ENCODE peak calls at places on chromosomes 2 and 18, in ten cellular contexts. One of them, this sample, is unnamed.

GRCh38 chr2:174577967-174578589 is 19.5 kb downstream of the WIPF1 start:
- DNase-seq in GM23338: peak
- DNase-seq in HFF-Myc: no peak
- DNase-seq in fibroblast of lung: peak
- DNase-seq in cardiac muscle cell: peak
- DNase-seq in left lung: no peak
- DNase-seq in kidney: no peak
- DNase-seq in Karpas-422: peak
- DNase-seq in astrocyte: peak
- DNase-seq in AG10803: peak
- DNase-seq in this sample: no peak

GRCh38 chr2:2769481-2770431 is 438.7 kb upstream of the MYT1L start:
- DNase-seq in GM23338: no peak
- DNase-seq in HFF-Myc: no peak
- DNase-seq in fibroblast of lung: no peak
- DNase-seq in cardiac muscle cell: peak
- DNase-seq in left lung: no peak
- DNase-seq in kidney: no peak
- DNase-seq in Karpas-422: no peak
- DNase-seq in astrocyte: no peak
- DNase-seq in AG10803: no peak
- DNase-seq in this sample: no peak

GRCh38 chr2:189393440-189394111 is 47.7 kb upstream of the WDR75 start:
- DNase-seq in GM23338: no peak
- DNase-seq in HFF-Myc: peak
- DNase-seq in fibroblast of lung: peak
- DNase-seq in cardiac muscle cell: no peak
- DNase-seq in left lung: no peak
- DNase-seq in kidney: no peak
- DNase-seq in Karpas-422: no peak
- DNase-seq in astrocyte: peak
- DNase-seq in AG10803: peak
- DNase-seq in this sample: peak

GRCh38 chr2:172090947-172091625 is 5.8 kb downstream of the DLX1 start:
- DNase-seq in GM23338: peak
- DNase-seq in HFF-Myc: no peak
- DNase-seq in fibroblast of lung: no peak
- DNase-seq in cardiac muscle cell: no peak
- DNase-seq in left lung: no peak
- DNase-seq in kidney: no peak
- DNase-seq in Karpas-422: no peak
- DNase-seq in astrocyte: no peak
- DNase-seq in AG10803: no peak
- DNase-seq in this sample: no peak

GRCh38 chr18:2955966-2956521 is 56.9 kb downstream of the LPIN2 start:
- DNase-seq in GM23338: no peak
- DNase-seq in HFF-Myc: no peak
- DNase-seq in fibroblast of lung: no peak
- DNase-seq in cardiac muscle cell: no peak
- DNase-seq in left lung: no peak
- DNase-seq in kidney: no peak
- DNase-seq in Karpas-422: no peak
- DNase-seq in astrocyte: no peak
- DNase-seq in AG10803: peak
- DNase-seq in this sample: no peak

GRCh38 chr18:56511996-56512395 is 126.4 kb downstream of the TXNL1 start:
- DNase-seq in GM23338: no peak
- DNase-seq in HFF-Myc: no peak
- DNase-seq in fibroblast of lung: no peak
- DNase-seq in cardiac muscle cell: no peak
- DNase-seq in left lung: no peak
- DNase-seq in kidney: no peak
- DNase-seq in Karpas-422: no peak
- DNase-seq in astrocyte: no peak
- DNase-seq in AG10803: no peak
- DNase-seq in this sample: no peak

GRCh38 chr2:233460726-233461431 is 105.7 kb downstream of the USP40 start:
- DNase-seq in GM23338: no peak
- DNase-seq in HFF-Myc: no peak
- DNase-seq in fibroblast of lung: no peak
- DNase-seq in cardiac muscle cell: no peak
- DNase-seq in left lung: no peak
- DNase-seq in kidney: peak
- DNase-seq in Karpas-422: no peak
- DNase-seq in astrocyte: no peak
- DNase-seq in AG10803: no peak
- DNase-seq in this sample: no peak

GRCh38 chr2:233100192-233100998 is 40.3 kb downstream of the INPP5D start:
- DNase-seq in GM23338: no peak
- DNase-seq in HFF-Myc: no peak
- DNase-seq in fibroblast of lung: no peak
- DNase-seq in cardiac muscle cell: no peak
- DNase-seq in left lung: no peak
- DNase-seq in kidney: no peak
- DNase-seq in Karpas-422: peak
- DNase-seq in astrocyte: no peak
- DNase-seq in AG10803: no peak
- DNase-seq in this sample: no peak

GRCh38 chr2:69225933-69226332 is 161.1 kb downstream of the GFPT1 start:
- DNase-seq in GM23338: no peak
- DNase-seq in HFF-Myc: no peak
- DNase-seq in fibroblast of lung: no peak
- DNase-seq in cardiac muscle cell: no peak
- DNase-seq in left lung: no peak
- DNase-seq in kidney: no peak
- DNase-seq in Karpas-422: no peak
- DNase-seq in astrocyte: peak
- DNase-seq in AG10803: peak
- DNase-seq in this sample: no peak

GRCh38 chr18:55328301-55328700 is 259.7 kb downstream of the TCF4 start:
- DNase-seq in GM23338: no peak
- DNase-seq in HFF-Myc: no peak
- DNase-seq in fibroblast of lung: peak
- DNase-seq in cardiac muscle cell: no peak
- DNase-seq in left lung: no peak
- DNase-seq in kidney: no peak
- DNase-seq in Karpas-422: no peak
- DNase-seq in astrocyte: peak
- DNase-seq in AG10803: peak
- DNase-seq in this sample: no peak

GRCh38 chr2:127118038-127118437 is 11.1 kb upstream of the BIN1 start:
- DNase-seq in GM23338: no peak
- DNase-seq in HFF-Myc: no peak
- DNase-seq in fibroblast of lung: no peak
- DNase-seq in cardiac muscle cell: no peak
- DNase-seq in left lung: no peak
- DNase-seq in kidney: peak
- DNase-seq in Karpas-422: no peak
- DNase-seq in astrocyte: no peak
- DNase-seq in AG10803: no peak
- DNase-seq in this sample: no peak

GRCh38 chr18:48392266-48392665 is 16.9 kb downstream of the ZBTB7C start:
- DNase-seq in GM23338: no peak
- DNase-seq in HFF-Myc: no peak
- DNase-seq in fibroblast of lung: peak
- DNase-seq in cardiac muscle cell: no peak
- DNase-seq in left lung: no peak
- DNase-seq in kidney: no peak
- DNase-seq in Karpas-422: no peak
- DNase-seq in astrocyte: peak
- DNase-seq in AG10803: no peak
- DNase-seq in this sample: no peak

GRCh38 chr2:229445013-229445412 is 173.9 kb upstream of the PID1 start:
- DNase-seq in GM23338: peak
- DNase-seq in HFF-Myc: peak
- DNase-seq in fibroblast of lung: peak
- DNase-seq in cardiac muscle cell: no peak
- DNase-seq in left lung: peak
- DNase-seq in kidney: peak
- DNase-seq in Karpas-422: no peak
- DNase-seq in astrocyte: peak
- DNase-seq in AG10803: peak
- DNase-seq in this sample: no peak

GRCh38 chr2:33488178-33488690 is 11.8 kb downstream of the RASGRP3 start:
- DNase-seq in GM23338: no peak
- DNase-seq in HFF-Myc: no peak
- DNase-seq in fibroblast of lung: no peak
- DNase-seq in cardiac muscle cell: no peak
- DNase-seq in left lung: no peak
- DNase-seq in kidney: no peak
- DNase-seq in Karpas-422: no peak
- DNase-seq in astrocyte: no peak
- DNase-seq in AG10803: peak
- DNase-seq in this sample: no peak

GRCh38 chr2:234494361-234495075 is 2.4 kb downstream of the ARL4C start:
- DNase-seq in GM23338: peak
- DNase-seq in HFF-Myc: no peak
- DNase-seq in fibroblast of lung: peak
- DNase-seq in cardiac muscle cell: peak
- DNase-seq in left lung: no peak
- DNase-seq in kidney: no peak
- DNase-seq in Karpas-422: no peak
- DNase-seq in astrocyte: peak
- DNase-seq in AG10803: peak
- DNase-seq in this sample: peak

GRCh38 chr18:45764000-45764686 is 40.2 kb downstream of the SLC14A1 start:
- DNase-seq in GM23338: no peak
- DNase-seq in HFF-Myc: peak
- DNase-seq in fibroblast of lung: peak
- DNase-seq in cardiac muscle cell: no peak
- DNase-seq in left lung: no peak
- DNase-seq in kidney: no peak
- DNase-seq in Karpas-422: peak
- DNase-seq in astrocyte: no peak
- DNase-seq in AG10803: no peak
- DNase-seq in this sample: no peak

GRCh38 chr2:173881466-173881865 is 83.7 kb downstream of the SP3 start:
- DNase-seq in GM23338: no peak
- DNase-seq in HFF-Myc: no peak
- DNase-seq in fibroblast of lung: peak
- DNase-seq in cardiac muscle cell: peak
- DNase-seq in left lung: no peak
- DNase-seq in kidney: no peak
- DNase-seq in Karpas-422: peak
- DNase-seq in astrocyte: peak
- DNase-seq in AG10803: peak
- DNase-seq in this sample: no peak

GRCh38 chr2:98086491-98087446 is at the start of gene VWA3B:
- DNase-seq in GM23338: peak
- DNase-seq in HFF-Myc: peak
- DNase-seq in fibroblast of lung: peak
- DNase-seq in cardiac muscle cell: peak
- DNase-seq in left lung: peak
- DNase-seq in kidney: peak
- DNase-seq in Karpas-422: peak
- DNase-seq in astrocyte: peak
- DNase-seq in AG10803: peak
- DNase-seq in this sample: no peak

GRCh38 chr2:145220496-145220895 is 700.6 kb upstream of the ZEB2 start:
- DNase-seq in GM23338: no peak
- DNase-seq in HFF-Myc: no peak
- DNase-seq in fibroblast of lung: no peak
- DNase-seq in cardiac muscle cell: no peak
- DNase-seq in left lung: no peak
- DNase-seq in kidney: no peak
- DNase-seq in Karpas-422: no peak
- DNase-seq in astrocyte: no peak
- DNase-seq in AG10803: no peak
- DNase-seq in this sample: no peak

DNA sequence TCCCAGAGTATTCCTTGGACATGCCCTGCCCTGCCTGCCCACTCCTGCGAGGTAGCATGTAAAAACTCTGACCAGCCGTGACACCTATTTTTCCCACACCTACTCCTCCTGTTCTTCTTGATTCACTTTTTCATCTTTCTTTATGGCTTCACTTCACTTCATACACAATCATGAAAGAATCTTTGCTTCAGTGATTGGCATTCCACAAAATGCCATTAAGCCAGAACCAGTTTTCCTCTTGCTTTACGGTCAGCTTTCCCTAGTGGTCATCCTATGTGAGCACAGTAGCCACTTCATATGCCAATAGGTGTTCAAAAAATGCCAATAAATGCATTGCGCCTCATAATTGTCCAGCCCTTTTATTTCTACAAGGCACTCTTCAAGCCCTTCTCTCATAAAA is 42.5 kb upstream of the SETBP1 start:
- DNase-seq in GM23338: no peak
- DNase-seq in HFF-Myc: no peak
- DNase-seq in fibroblast of lung: no peak
- DNase-seq in cardiac muscle cell: no peak
- DNase-seq in left lung: no peak
- DNase-seq in kidney: no peak
- DNase-seq in Karpas-422: no peak
- DNase-seq in astrocyte: no peak
- DNase-seq in AG10803: no peak
- DNase-seq in this sample: no peak
- H3K4me3 ChIP-seq in GM23338: no peak
- H3K4me3 ChIP-seq in HFF-Myc: no peak
- H3K4me3 ChIP-seq in fibroblast of lung: no peak
- H3K4me3 ChIP-seq in cardiac muscle cell: no peak
- H3K4me3 ChIP-seq in left lung: no peak
- H3K4me3 ChIP-seq in kidney: no peak
- H3K4me3 ChIP-seq in Karpas-422: no peak
- H3K4me3 ChIP-seq in astrocyte: no peak
- H3K4me3 ChIP-seq in AG10803: no peak
- H3K4me3 ChIP-seq in this sample: no peak

GRCh38 chr18:33307520-33307919 is 133.0 kb downstream of the CCDC178 start:
- DNase-seq in GM23338: no peak
- DNase-seq in HFF-Myc: no peak
- DNase-seq in fibroblast of lung: no peak
- DNase-seq in cardiac muscle cell: no peak
- DNase-seq in left lung: no peak
- DNase-seq in kidney: no peak
- DNase-seq in Karpas-422: no peak
- DNase-seq in astrocyte: no peak
- DNase-seq in AG10803: no peak
- DNase-seq in this sample: no peak
- H3K4me3 ChIP-seq in GM23338: no peak
- H3K4me3 ChIP-seq in HFF-Myc: no peak
- H3K4me3 ChIP-seq in fibroblast of lung: no peak
- H3K4me3 ChIP-seq in cardiac muscle cell: no peak
- H3K4me3 ChIP-seq in left lung: no peak
- H3K4me3 ChIP-seq in kidney: no peak
- H3K4me3 ChIP-seq in Karpas-422: no peak
- H3K4me3 ChIP-seq in astrocyte: no peak
- H3K4me3 ChIP-seq in AG10803: no peak
- H3K4me3 ChIP-seq in this sample: no peak

GRCh38 chr2:222303828-222304736 is 5.3 kb upstream of the PAX3 start:
- DNase-seq in GM23338: peak
- DNase-seq in HFF-Myc: no peak
- DNase-seq in fibroblast of lung: no peak
- DNase-seq in cardiac muscle cell: no peak
- DNase-seq in left lung: no peak
- DNase-seq in kidney: no peak
- DNase-seq in Karpas-422: no peak
- DNase-seq in astrocyte: no peak
- DNase-seq in AG10803: no peak
- DNase-seq in this sample: no peak
- H3K4me3 ChIP-seq in GM23338: peak
- H3K4me3 ChIP-seq in HFF-Myc: no peak
- H3K4me3 ChIP-seq in fibroblast of lung: no peak
- H3K4me3 ChIP-seq in cardiac muscle cell: no peak
- H3K4me3 ChIP-seq in left lung: peak
- H3K4me3 ChIP-seq in kidney: no peak
- H3K4me3 ChIP-seq in Karpas-422: peak
- H3K4me3 ChIP-seq in astrocyte: no peak
- H3K4me3 ChIP-seq in AG10803: no peak
- H3K4me3 ChIP-seq in this sample: no peak

GRCh38 chr2:26185954-26186353 is 13.1 kb downstream of the GAREM2 start:
- DNase-seq in GM23338: no peak
- DNase-seq in HFF-Myc: no peak
- DNase-seq in fibroblast of lung: no peak
- DNase-seq in cardiac muscle cell: no peak
- DNase-seq in left lung: no peak
- DNase-seq in kidney: no peak
- DNase-seq in Karpas-422: no peak
- DNase-seq in astrocyte: no peak
- DNase-seq in AG10803: no peak
- DNase-seq in this sample: no peak
- H3K4me3 ChIP-seq in GM23338: peak
- H3K4me3 ChIP-seq in HFF-Myc: no peak
- H3K4me3 ChIP-seq in fibroblast of lung: no peak
- H3K4me3 ChIP-seq in cardiac muscle cell: no peak
- H3K4me3 ChIP-seq in left lung: no peak
- H3K4me3 ChIP-seq in kidney: no peak
- H3K4me3 ChIP-seq in Karpas-422: no peak
- H3K4me3 ChIP-seq in astrocyte: no peak
- H3K4me3 ChIP-seq in AG10803: peak
- H3K4me3 ChIP-seq in this sample: peak